ENCODE peak calls at places on chromosomes 2 and 18, in four cellular contexts. H, Z, S and G are unnamed samples.

GRCh38 chr2:232504438-232504837 is 15.8 kb upstream of the PRSS56 start:
- DNase-seq in Z (no peak), S (no peak), H (no peak), G (peak; percentile 36)

GRCh38 chr18:11020454-11020853 is 128.9 kb downstream of the PIEZO2 start:
- DNase-seq in H (no peak), Z (no peak), S (no peak), G (no peak)

GRCh38 chr2:31265234-31265633 is 31.3 kb downstream of the EHD3 start:
- DNase-seq in Z (no peak), S (no peak), H (no peak), G (no peak)

GRCh38 chr2:237574894-237575868 is 8.8 kb downstream of the PRLH start:
- DNase-seq in H (no peak), S (peak; percentile 43), Z (peak; percentile 35), G (no peak)

GRCh38 chr2:54728669-54729120 is 5.2 kb downstream of the EML6 start:
- DNase-seq in H (no peak), S (peak; percentile 87), Z (no peak), G (no peak)

GRCh38 chr2:152336103-152336853 is 1.3 kb downstream of the FMNL2 start:
- DNase-seq in S (peak; percentile 53), H (no peak), Z (peak; percentile 73), G (peak; percentile 32)

GRCh38 chr2:86045541-86045940 is 60.1 kb downstream of the POLR1A start:
- DNase-seq in H (no peak), S (no peak), Z (no peak), G (no peak)

GRCh38 chr2:80519121-80519643 is 214.6 kb upstream of the LRRTM1 start:
- DNase-seq in Z (no peak), S (no peak), H (no peak), G (no peak)

GRCh38 chr2:173716458-173717052 is 248.6 kb downstream of the SP3 start:
- DNase-seq in Z (no peak), S (no peak), H (no peak), G (no peak)

GRCh38 chr2:208101716-208102631 is 22.4 kb downstream of the CRYGD start:
- DNase-seq in H (no peak), S (peak; percentile 40), Z (no peak), G (peak; percentile 48)

GRCh38 chr2:88949336-88949735 is 257.9 kb downstream of the RPIA start:
- DNase-seq in Z (no peak), H (no peak), S (no peak), G (no peak)

GRCh38 chr2:1658394-1659151 is 85.7 kb downstream of the PXDN start:
- DNase-seq in H (peak; percentile 56), Z (no peak), S (no peak), G (no peak)

GRCh38 chr2:28927878-28928277 is 33.4 kb downstream of the WDR43 start:
- DNase-seq in H (no peak), S (no peak), Z (no peak), G (no peak)

GRCh38 chr2:5387421-5387820 is 304.8 kb upstream of the SOX11 start:
- DNase-seq in S (no peak), Z (no peak), H (no peak), G (no peak)

GRCh38 chr18:7872569-7872968 is 305.5 kb downstream of the PTPRM start:
- DNase-seq in S (peak; percentile 58), H (no peak), Z (no peak), G (no peak)

GRCh38 chr2:26669099-26669498 is 23.4 kb upstream of the KCNK3 start:
- DNase-seq in H (no peak), S (no peak), Z (no peak), G (no peak)

GRCh38 chr2:2577366-2577765 is 246.3 kb upstream of the MYT1L start:
- DNase-seq in Z (no peak), H (no peak), S (no peak), G (peak; percentile 26)

GRCh38 chr2:121089005-121089510 is 195.9 kb downstream of the TFCP2L1 start:
- DNase-seq in H (no peak), S (no peak), Z (no peak), G (no peak)

GRCh38 chr2:52311862-52312261 is 1279.9 kb upstream of the NRXN1 start:
- DNase-seq in Z (no peak), S (no peak), H (no peak), G (no peak)

GRCh38 chr2:1833726-1834125 is 89.4 kb upstream of the PXDN start:
- DNase-seq in Z (no peak), S (no peak), H (no peak), G (no peak)

GRCh38 chr2:11329759-11330158 is 14.7 kb downstream of the ROCK2 start:
- DNase-seq in S (peak; percentile 71), H (no peak), Z (no peak), G (no peak)